ENCODE peak calls at places on chromosomes 6 and 20, in five cellular contexts. U is hepatocyte, A is GM23248, S is lung, W is HCT116. L is an unnamed sample.

GRCh38 chr6:45445364-45445748 is 67.6 kb upstream of the SUPT3H start:
- DNase-seq in U (no peak), A (no peak), S (no peak), W (no peak), L (no peak)

GRCh38 chr6:129936329-129937165 is 75.4 kb upstream of the TMEM244 start:
- DNase-seq in U (peak; percentile 71), A (peak; percentile 78), S (no peak), W (peak; percentile 81), L (peak; percentile 90)

GRCh38 chr20:1897965-1898464 is 2.8 kb downstream of the SIRPA start:
- DNase-seq in U (no peak), A (peak; percentile 69), S (no peak), W (no peak), L (no peak)

GRCh38 chr20:46021361-46022359 is 7.4 kb upstream of the SLC12A5 start:
- DNase-seq in U (peak; percentile 59), A (peak; percentile 27), S (no peak), W (no peak), L (peak; percentile 84)

GRCh38 chr20:41734506-41734945 is 116.3 kb upstream of the CHD6 start:
- DNase-seq in U (peak; percentile 69), A (peak; percentile 55), S (peak; percentile 39), W (peak; percentile 37), L (peak; percentile 67)

GRCh38 chr6:143160008-143160407 is 99.3 kb downstream of the AIG1 start:
- DNase-seq in U (no peak), A (peak; percentile 17), S (no peak), W (no peak), L (no peak)

GRCh38 chr6:94862116-94862515 is 715.2 kb upstream of the MANEA start:
- DNase-seq in U (no peak), A (no peak), S (no peak), W (no peak), L (no peak)

GRCh38 chr20:21251278-21251677 is 51.9 kb upstream of the XRN2 start:
- DNase-seq in U (no peak), A (no peak), S (no peak), W (no peak), L (no peak)

GRCh38 chr6:14910692-14911547 is 334.9 kb upstream of the JARID2 start:
- DNase-seq in U (no peak), A (no peak), S (peak; percentile 59), W (no peak), L (peak; percentile 33)

GRCh38 chr6:45637056-45637455 is 259.3 kb upstream of the SUPT3H start:
- DNase-seq in U (no peak), A (no peak), S (no peak), W (no peak), L (no peak)

GRCh38 chr6:135922170-135922569 is 70.7 kb downstream of the PDE7B start:
- DNase-seq in U (peak; percentile 48), A (peak; percentile 98), S (no peak), W (peak; percentile 29), L (peak; percentile 62)

GRCh38 chr6:447381-448165 is 56.0 kb downstream of the IRF4 start:
- DNase-seq in U (no peak), A (no peak), S (no peak), W (no peak), L (no peak)

GRCh38 chr20:17495826-17496225 is 35.4 kb downstream of the BFSP1 start:
- DNase-seq in U (no peak), A (no peak), S (no peak), W (no peak), L (no peak)

GRCh38 chr6:95743591-95743990 is 166.3 kb downstream of the MANEA start:
- DNase-seq in U (no peak), A (no peak), S (no peak), W (no peak), L (no peak)

GRCh38 chr20:7836076-7836475 is 104.2 kb downstream of the HAO1 start:
- DNase-seq in U (no peak), A (peak; percentile 50), S (no peak), W (no peak), L (no peak)

GRCh38 chr6:156423075-156423474 is 354.1 kb upstream of the ARID1B start:
- DNase-seq in U (no peak), A (no peak), S (no peak), W (no peak), L (no peak)

GRCh38 chr6:141418076-141418475 is 714.6 kb upstream of the GJE1 start:
- DNase-seq in U (no peak), A (no peak), S (no peak), W (no peak), L (no peak)

GRCh38 chr6:121698617-121699016 is 263.2 kb downstream of the GJA1 start:
- DNase-seq in U (no peak), A (no peak), S (no peak), W (no peak), L (no peak)

GRCh38 chr6:48826884-48827701 is 636.0 kb downstream of the MMUT start:
- DNase-seq in U (peak; percentile 70), A (peak; percentile 97), S (no peak), W (peak; percentile 99), L (peak; percentile 51)

GRCh38 chr6:11042750-11043551 is 1.2 kb downstream of the ELOVL2 start:
- DNase-seq in U (no peak), A (no peak), S (no peak), W (no peak), L (peak; percentile 51)

GRCh38 chr6:26607434-26608230 is 10.9 kb downstream of the ABT1 start:
- DNase-seq in U (peak; percentile 79), A (peak; percentile 84), S (peak; percentile 46), W (peak; percentile 48), L (peak; percentile 75)

GRCh38 chr6:140597181-140597580 is 1222.7 kb upstream of the CITED2 start:
- DNase-seq in U (no peak), A (no peak), S (no peak), W (no peak), L (peak; percentile 14)

GRCh38 chr20:37356387-37356786 is 10.4 kb downstream of the SRC start:
- DNase-seq in U (no peak), A (peak; percentile 74), S (peak; percentile 66), W (no peak), L (no peak)

GRCh38 chr6:97026298-97026697 is 101.8 kb downstream of the KLHL32 start:
- DNase-seq in U (no peak), A (no peak), S (no peak), W (no peak), L (no peak)

GRCh38 chr6:135586844-135587243 is 89.3 kb upstream of the AHI1 start:
- DNase-seq in U (no peak), A (no peak), S (peak; percentile 66), W (no peak), L (no peak)

GRCh38 chr6:6661191-6661590 is 72.7 kb downstream of the LY86 start:
- DNase-seq in U (no peak), A (no peak), S (no peak), W (no peak), L (no peak)

GRCh38 chr6:6661684-6662083 is 73.2 kb downstream of the LY86 start:
- DNase-seq in U (peak; percentile 69), A (peak; percentile 54), S (peak; percentile 56), W (no peak), L (peak; percentile 60)

GRCh38 chr6:6660339-6661045 is 72.0 kb downstream of the LY86 start:
- DNase-seq in U (no peak), A (no peak), S (no peak), W (no peak), L (no peak)

GRCh38 chr6:6657820-6658217 is 69.3 kb downstream of the LY86 start:
- DNase-seq in U (no peak), A (no peak), S (no peak), W (no peak), L (no peak)

GRCh38 chr6:6659600-6660327 is 71.2 kb downstream of the LY86 start:
- DNase-seq in U (no peak), A (no peak), S (peak; percentile 38), W (no peak), L (no peak)
- H3K27ac ChIP-seq in U (no peak overlapping the region), A (no peak overlapping the region), S (peak overlapping the region; percentile 51), W (no peak overlapping the region), L (no peak overlapping the region)

DNA sequence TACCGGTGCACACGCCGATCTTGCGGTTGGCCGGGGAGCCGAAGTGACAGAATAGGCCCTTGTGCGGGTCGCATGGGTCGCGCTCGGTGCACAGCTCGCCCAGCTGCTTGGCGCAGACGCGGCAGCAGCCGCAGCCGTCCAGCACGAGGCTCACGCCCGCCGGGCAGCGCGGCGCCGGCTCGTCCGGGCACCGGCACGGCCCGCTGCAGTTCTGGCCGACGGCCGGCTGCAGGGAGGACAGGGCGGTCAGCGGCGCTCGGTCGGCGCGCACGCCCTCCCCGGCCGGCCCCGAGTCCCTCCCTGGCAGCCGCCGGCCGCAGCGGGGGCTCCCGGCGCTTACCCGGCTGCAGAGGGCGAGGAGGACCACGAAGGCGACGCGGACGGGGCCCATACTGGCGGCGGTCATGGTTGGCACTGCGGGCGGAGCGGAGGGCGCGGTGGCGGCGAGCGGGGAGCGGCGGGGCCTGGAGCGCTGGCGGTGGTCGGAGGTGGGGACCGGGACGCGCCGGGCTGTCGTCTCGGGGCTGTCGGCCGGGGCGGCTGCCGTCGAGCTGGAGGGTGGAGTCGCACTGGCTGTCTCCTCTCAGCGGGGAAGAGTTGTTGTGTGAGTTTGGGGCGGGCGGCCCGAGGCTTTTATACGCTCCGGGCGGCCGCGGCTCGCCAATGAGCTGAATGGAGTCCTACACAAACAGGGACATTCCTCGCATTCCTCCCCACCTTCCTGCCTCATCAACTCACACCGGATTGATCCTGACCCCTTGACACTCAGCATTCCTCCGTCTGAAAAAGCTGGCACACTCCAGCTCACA is at the start of gene CCN2:
- DNase-seq in U (peak; percentile 92), A (peak; percentile 94), S (peak; percentile 90), W (peak; percentile 48), L (peak; percentile 90)
- H3K4me3 ChIP-seq in U (peak within 1 kb of the TSS; percentile 67), A (peak within 1 kb of the TSS; percentile 85), S (peak within 1 kb of the TSS; percentile 43), W (peak within 1 kb of the TSS; percentile 47), L (peak within 1 kb of the TSS; percentile 68)

GRCh38 chr6:109081026-109081425 is 13.6 kb downstream of the SESN1 start:
- DNase-seq in U (no peak), A (no peak), S (no peak), W (no peak), L (no peak)
- H3K27ac ChIP-seq in U (no peak overlapping the region), A (no peak overlapping the region), S (peak overlapping the region; percentile 77), W (no peak overlapping the region), L (no peak overlapping the region)

GRCh38 chr6:39800388-39801032 is 8.3 kb downstream of the DAAM2 start:
- DNase-seq in U (no peak), A (no peak), S (peak; percentile 22), W (no peak), L (no peak)
- H3K4me3 ChIP-seq in U (no peak overlapping the region), A (no peak overlapping the region), S (no peak overlapping the region), W (no peak overlapping the region), L (no peak overlapping the region)